ENCODE peak calls at places on chromosome X, in seven cellular contexts. V is NCI-H1092; L is iPS-NIHi11; J is stimulated activated CD8-positive, alpha-beta memory T cell treated with anti-CD3 and anti-CD28 coated beads, Interleukin-12 subunit alpha, Interleukin-12 subunit beta, amount 100 ng/mL, for 1 hour; Q is astrocyte of the spinal cord; D is heart right ventricle; X is GM06990. K is an unnamed sample.

GRCh38 chrX:18424482-18425198 is 768 bp upstream of the CDKL5 start:
- DNase-seq in V (peak), L (peak), J (no peak), Q (peak), D (no peak), X (peak), K (peak)

GRCh38 chrX:41167888-41168287 is 82.6 kb downstream of the USP9X start:
- DNase-seq in V (no peak), L (no peak), J (no peak), Q (no peak), D (no peak), X (no peak), K (no peak)

GRCh38 chrX:118495061-118495921 is at the start of gene DOCK11:
- DNase-seq in V (peak), L (peak), J (peak), Q (peak), D (peak), X (peak), K (peak)

GRCh38 chrX:22585831-22586230 is 313.1 kb downstream of the CBLL2 start:
- DNase-seq in V (no peak), L (no peak), J (no peak), Q (no peak), D (no peak), X (no peak), K (no peak)

GRCh38 chrX:10045327-10046000 is 78.3 kb downstream of the CLDN34 start:
- DNase-seq in V (no peak), L (no peak), J (no peak), Q (no peak), D (peak), X (no peak), K (no peak)

GRCh38 chrX:118637997-118638396 is 89.4 kb upstream of the IL13RA1 start:
- DNase-seq in V (no peak), L (no peak), J (no peak), Q (no peak), D (no peak), X (no peak), K (no peak)

GRCh38 chrX:140744085-140744484 is 34.5 kb downstream of the LINC00632 start:
- DNase-seq in V (no peak), L (no peak), J (no peak), Q (peak), D (no peak), X (no peak), K (no peak)

GRCh38 chrX:121260568-121261240 is 213.3 kb downstream of the GLUD2 start:
- DNase-seq in V (no peak), L (no peak), J (no peak), Q (no peak), D (no peak), X (no peak), K (no peak)

GRCh38 chrX:147911192-147912022 is at the start of gene FMR1:
- DNase-seq in V (peak), L (peak), J (peak), Q (peak), D (peak), X (peak), K (peak)

GRCh38 chrX:108304210-108304609 is 134.0 kb downstream of the COL4A6 start:
- DNase-seq in V (peak), L (peak), J (no peak), Q (no peak), D (no peak), X (no peak), K (peak)

GRCh38 chrX:30327762-30328161 is 18.6 kb upstream of the NR0B1 start:
- DNase-seq in V (no peak), L (no peak), J (no peak), Q (no peak), D (no peak), X (no peak), K (no peak)

GRCh38 chrX:12292996-12293765 is 154.9 kb downstream of the FRMPD4 start:
- DNase-seq in V (no peak), L (no peak), J (no peak), Q (peak), D (no peak), X (no peak), K (peak)

GRCh38 chrX:42399632-42400024 is 378.3 kb downstream of the PPP1R2C start:
- DNase-seq in V (no peak), L (no peak), J (no peak), Q (no peak), D (no peak), X (no peak), K (no peak)

GRCh38 chrX:81195712-81196111 is 6.0 kb downstream of the HMGN5 start:
- DNase-seq in V (peak), L (peak), J (peak), Q (peak), D (no peak), X (no peak), K (peak)

GRCh38 chrX:134760671-134761070 is 102.4 kb upstream of the PLAC1 start:
- DNase-seq in V (no peak), L (no peak), J (no peak), Q (no peak), D (no peak), X (no peak), K (no peak)

GRCh38 chrX:108070891-108071290 is 20.5 kb downstream of the PSMD10 start:
- DNase-seq in V (no peak), L (no peak), J (no peak), Q (peak), D (no peak), X (no peak), K (peak)